ENCODE peak calls at places on chromosomes 16 and 17, in four cellular contexts. Q, T, W and C are unnamed samples.

GRCh38 chr17:1703063-1703462 is 7.1 kb downstream of the TLCD2 start:
- DNase-seq in Q (no peak), T (no peak), W (no peak), C (no peak)

GRCh38 chr17:72580321-72581127 is 459.7 kb downstream of the SOX9 start:
- DNase-seq in Q (no peak), T (no peak), W (no peak), C (no peak)

GRCh38 chr17:50550661-50551432 is 3.9 kb downstream of the SPATA20 start:
- DNase-seq in Q (peak; percentile 54), T (peak; percentile 95), W (peak; percentile 26), C (peak; percentile 93)

GRCh38 chr16:14377326-14377725 is 252.7 kb downstream of the PARN start:
- DNase-seq in Q (no peak), T (no peak), W (no peak), C (no peak)

GRCh38 chr16:27169511-27170071 is 33.7 kb upstream of the KDM8 start:
- DNase-seq in Q (no peak), T (peak; percentile 29), W (no peak), C (peak; percentile 81)

GRCh38 chr17:64781810-64782555 is 119.9 kb upstream of the SMURF2 start:
- DNase-seq in Q (no peak), T (no peak), W (no peak), C (no peak)

GRCh38 chr17:32971171-32971570 is 20.5 kb upstream of the SPACA3 start:
- DNase-seq in Q (no peak), T (no peak), W (no peak), C (peak; percentile 20)

GRCh38 chr17:38444151-38444550 is 15.9 kb downstream of the ARHGAP23 start:
- DNase-seq in Q (peak; percentile 52), T (peak; percentile 89), W (peak; percentile 34), C (peak; percentile 69)

GRCh38 chr17:45335721-45336120 is 18.9 kb upstream of the MAP3K14 start:
- DNase-seq in Q (no peak), T (no peak), W (no peak), C (no peak)

GRCh38 chr16:24253192-24253591 is 2.9 kb upstream of the CACNG3 start:
- DNase-seq in Q (no peak), T (peak; percentile 83), W (no peak), C (peak; percentile 29)

GRCh38 chr16:8110572-8111514 is 479.5 kb downstream of the TMEM114 start:
- DNase-seq in Q (no peak), T (no peak), W (no peak), C (no peak)

GRCh38 chr16:58464916-58465731 is 34.8 kb upstream of the NDRG4 start:
- DNase-seq in Q (no peak), T (peak; percentile 69), W (no peak), C (peak; percentile 9)

GRCh38 chr17:39461911-39462641 is 790 bp downstream of the CDK12 start:
- DNase-seq in Q (peak; percentile 13), T (no peak), W (peak; percentile 49), C (no peak)

GRCh38 chr17:4572131-4572530 is 11.8 kb upstream of the GGT6 start:
- DNase-seq in Q (no peak), T (no peak), W (no peak), C (no peak)

GRCh38 chr17:77465358-77466041 is 324.7 kb downstream of the SEC14L1 start:
- DNase-seq in Q (no peak), T (peak; percentile 74), W (peak; percentile 19), C (peak; percentile 81)

GRCh38 chr17:36515837-36516236 is 18.8 kb downstream of the MYO19 start:
- DNase-seq in Q (no peak), T (no peak), W (no peak), C (no peak)

GRCh38 chr16:74874912-74875311 is 100.3 kb upstream of the FA2H start:
- DNase-seq in Q (no peak), T (no peak), W (no peak), C (no peak)

GRCh38 chr16:22191966-22192260 is 14.2 kb upstream of the EEF2K start:
- DNase-seq in Q (no peak), T (no peak), W (no peak), C (no peak)

GRCh38 chr17:77437747-77438146 is 297.0 kb downstream of the SEC14L1 start:
- DNase-seq in Q (no peak), T (no peak), W (no peak), C (no peak)

GRCh38 chr17:18179804-18180203 is 3.8 kb upstream of the ALKBH5 start:
- DNase-seq in Q (no peak), T (no peak), W (no peak), C (no peak)

GRCh38 chr17:59761385-59762021 is 54.0 kb downstream of the VMP1 start:
- DNase-seq in Q (no peak), T (peak; percentile 54), W (no peak), C (peak; percentile 76)